ENCODE peak calls at places on chromosomes 5 and 9, in nine cellular contexts. I, L, N, B, M, R, U, D and O are unnamed samples.

GRCh38 chr9:33187519-33188218 is 20.5 kb upstream of the B4GALT1 start:
- DNase-seq in I (peak), L (no peak), N (peak), B (peak), M (peak), R (peak), U (no peak), D (no peak), O (no peak)

GRCh38 chr5:173884402-173885053 is 3.6 kb upstream of the CPEB4 start:
- DNase-seq in I (no peak), L (peak), N (no peak), B (no peak), M (no peak), R (no peak), U (no peak), D (no peak), O (peak)

GRCh38 chr5:60366489-60366888 is 333.5 kb downstream of the DEPDC1B start:
- DNase-seq in I (no peak), L (no peak), N (no peak), B (no peak), M (peak), R (peak), U (no peak), D (no peak), O (no peak)

GRCh38 chr9:125743687-125744428 is 3.3 kb upstream of the PBX3 start:
- DNase-seq in I (no peak), L (no peak), N (no peak), B (no peak), M (no peak), R (no peak), U (no peak), D (no peak), O (no peak)

GRCh38 chr9:87007711-87008360 is 60.5 kb upstream of the GAS1 start:
- DNase-seq in I (no peak), L (no peak), N (no peak), B (peak), M (no peak), R (no peak), U (no peak), D (no peak), O (no peak)

GRCh38 chr5:135019314-135019713 is 14.7 kb downstream of the PITX1 start:
- DNase-seq in I (peak), L (no peak), N (no peak), B (no peak), M (no peak), R (peak), U (no peak), D (no peak), O (no peak)

GRCh38 chr5:179278546-179278945 is 66.7 kb downstream of the ADAMTS2 start:
- DNase-seq in I (no peak), L (no peak), N (peak), B (no peak), M (no peak), R (no peak), U (no peak), D (no peak), O (no peak)

GRCh38 chr5:1905108-1905507 is 22.4 kb upstream of the IRX4 start:
- DNase-seq in I (no peak), L (no peak), N (no peak), B (no peak), M (no peak), R (no peak), U (no peak), D (no peak), O (no peak)

GRCh38 chr9:84139296-84140100 is 158.9 kb downstream of the RMI1 start:
- DNase-seq in I (no peak), L (peak), N (no peak), B (peak), M (peak), R (no peak), U (no peak), D (no peak), O (no peak)

GRCh38 chr5:167294861-167295685 is 996.4 kb upstream of the WWC1 start:
- DNase-seq in I (no peak), L (no peak), N (no peak), B (peak), M (peak), R (no peak), U (no peak), D (peak), O (no peak)

GRCh38 chr5:124318661-124319060 is 427.8 kb downstream of the ZNF608 start:
- DNase-seq in I (no peak), L (no peak), N (no peak), B (no peak), M (no peak), R (no peak), U (no peak), D (no peak), O (no peak)

GRCh38 chr9:96874947-96875459 is 20.7 kb upstream of the ZNF782 start:
- DNase-seq in I (no peak), L (peak), N (no peak), B (peak), M (peak), R (no peak), U (no peak), D (peak), O (peak)

GRCh38 chr9:121201045-121201737 is 478 bp downstream of the RAB14 start:
- DNase-seq in I (peak), L (peak), N (no peak), B (no peak), M (no peak), R (no peak), U (no peak), D (no peak), O (peak)

GRCh38 chr5:31711935-31712592 is 73.1 kb downstream of the PDZD2 start:
- DNase-seq in I (no peak), L (no peak), N (no peak), B (no peak), M (no peak), R (no peak), U (no peak), D (no peak), O (no peak)

GRCh38 chr5:51996356-51996861 is 613.2 kb downstream of the ISL1 start:
- DNase-seq in I (no peak), L (no peak), N (no peak), B (no peak), M (no peak), R (no peak), U (no peak), D (no peak), O (no peak)

GRCh38 chr5:132483661-132484385 is 6.8 kb downstream of the IRF1 start:
- DNase-seq in I (no peak), L (no peak), N (peak), B (no peak), M (no peak), R (peak), U (no peak), D (no peak), O (no peak)

GRCh38 chr5:137398175-137398574 is 101.0 kb downstream of the SPOCK1 start:
- DNase-seq in I (no peak), L (no peak), N (no peak), B (no peak), M (no peak), R (no peak), U (no peak), D (no peak), O (no peak)

GRCh38 chr5:61919920-61920319 is 386.1 kb upstream of the KIF2A start:
- DNase-seq in I (no peak), L (no peak), N (no peak), B (no peak), M (peak), R (no peak), U (no peak), D (no peak), O (no peak)

GRCh38 chr5:87541033-87541432 is 128.3 kb upstream of the CCNH start:
- DNase-seq in I (peak), L (peak), N (peak), B (peak), M (peak), R (no peak), U (no peak), D (no peak), O (no peak)
- TF ChIP-seq CTCF in I (peak), L (no peak), N (no peak), B (no peak), M (no peak), R (no peak), U (no peak), D (peak), O (no peak)

DNA sequence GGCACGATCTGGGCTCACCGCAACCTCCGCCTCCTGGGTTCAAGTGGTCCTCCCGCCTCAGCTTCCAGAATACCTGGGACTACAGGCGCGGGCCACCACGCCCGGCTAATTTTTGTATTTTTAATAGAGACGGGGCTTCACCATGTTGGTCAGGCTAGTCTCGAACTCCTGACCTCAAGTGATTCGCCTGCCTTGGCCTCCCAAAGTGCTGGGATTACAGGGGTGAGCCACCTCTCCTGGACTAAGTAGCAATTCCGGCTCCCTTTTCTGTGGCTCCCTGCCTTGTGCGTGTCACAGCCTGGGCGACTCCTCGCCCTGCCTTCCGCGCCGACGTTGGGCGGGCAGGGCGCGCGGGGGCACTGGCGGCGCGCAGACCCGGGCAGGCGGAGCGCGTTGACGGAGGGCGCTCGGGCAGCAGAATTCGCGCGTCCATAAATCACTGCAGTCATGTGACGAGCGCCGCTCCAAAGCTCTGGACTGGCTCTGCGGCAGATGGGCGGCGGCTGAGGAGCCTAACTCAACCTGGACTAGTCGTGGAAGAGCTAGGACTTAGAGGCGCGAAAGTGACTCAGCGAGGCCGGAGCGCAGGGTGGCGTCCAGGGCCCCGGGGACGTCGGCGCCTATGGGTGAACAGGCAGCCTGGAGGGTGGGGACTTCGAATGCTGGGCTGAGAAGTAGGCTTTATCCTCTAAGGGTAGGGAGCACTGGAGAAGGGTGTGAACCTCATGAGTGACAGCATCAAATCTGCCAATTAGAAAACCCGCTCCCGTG is 1.4 kb upstream of the CIZ1 start:
- DNase-seq in I (no peak), L (peak), N (peak), B (peak), M (peak), R (peak), U (no peak), D (peak), O (peak)
- TF ChIP-seq CTCF in I (no peak), L (peak), N (no peak), B (no peak), M (no peak), R (peak), U (peak), D (peak), O (peak)

GRCh38 chr5:104372796-104373195 is 810.2 kb upstream of the NUDT12 start:
- DNase-seq in I (no peak), L (no peak), N (no peak), B (no peak), M (peak), R (no peak), U (no peak), D (no peak), O (no peak)

GRCh38 chr5:104370523-104370922 is 807.9 kb upstream of the NUDT12 start:
- DNase-seq in I (no peak), L (no peak), N (no peak), B (no peak), M (peak), R (no peak), U (no peak), D (no peak), O (no peak)

GRCh38 chr5:104375345-104375744 is 812.8 kb upstream of the NUDT12 start:
- DNase-seq in I (no peak), L (no peak), N (no peak), B (no peak), M (no peak), R (no peak), U (no peak), D (no peak), O (no peak)
- TF ChIP-seq CTCF in I (no peak), L (no peak), N (no peak), B (no peak), M (no peak), R (no peak), U (no peak), D (no peak), O (no peak)

GRCh38 chr9:93820667-93821306 is 134.4 kb downstream of the BARX1 start:
- DNase-seq in I (peak), L (no peak), N (no peak), B (no peak), M (no peak), R (no peak), U (no peak), D (no peak), O (peak)
- TF ChIP-seq CTCF in I (peak), L (no peak), N (no peak), B (no peak), M (no peak), R (no peak), U (no peak), D (no peak), O (no peak)

GRCh38 chr9:32069969-32070368 is 314.5 kb upstream of the ACO1 start:
- DNase-seq in I (no peak), L (no peak), N (no peak), B (no peak), M (no peak), R (no peak), U (no peak), D (no peak), O (no peak)

GRCh38 chr9:32072568-32072967 is 311.9 kb upstream of the ACO1 start:
- DNase-seq in I (no peak), L (no peak), N (no peak), B (no peak), M (no peak), R (no peak), U (no peak), D (no peak), O (no peak)

GRCh38 chr9:32069169-32069813 is 315.2 kb upstream of the ACO1 start:
- DNase-seq in I (no peak), L (peak), N (no peak), B (no peak), M (no peak), R (no peak), U (no peak), D (no peak), O (no peak)
- TF ChIP-seq CTCF in I (no peak), L (peak), N (no peak), B (peak), M (no peak), R (no peak), U (no peak), D (no peak), O (no peak)

DNA sequence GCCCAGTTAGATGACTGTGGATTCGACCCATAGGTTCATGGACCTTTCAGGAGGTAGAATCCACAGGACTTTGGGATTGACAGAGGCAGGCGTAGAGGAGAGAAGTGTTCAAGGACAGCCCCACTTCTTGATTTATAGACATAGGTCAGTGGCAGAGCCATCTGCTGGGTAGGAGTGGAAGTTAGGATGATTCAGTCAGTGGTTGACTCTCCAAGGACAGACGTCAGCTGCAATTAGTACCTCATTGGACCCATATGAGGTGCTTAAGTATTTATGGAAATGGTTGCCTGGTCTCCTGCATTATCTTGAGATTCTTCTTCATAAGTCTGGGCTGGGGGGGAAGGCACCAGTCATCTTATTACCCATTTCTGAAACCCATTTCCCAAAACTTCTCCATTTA is 70.9 kb downstream of the SH3RF2 start:
- DNase-seq in I (peak), L (no peak), N (no peak), B (no peak), M (peak), R (no peak), U (no peak), D (no peak), O (no peak)
- TF ChIP-seq CTCF in I (peak), L (no peak), N (no peak), B (no peak), M (no peak), R (no peak), U (no peak), D (no peak), O (no peak)

GRCh38 chr5:78162253-78162862 is 132.1 kb downstream of the AP3B1 start:
- DNase-seq in I (peak), L (peak), N (no peak), B (peak), M (peak), R (no peak), U (no peak), D (no peak), O (peak)

GRCh38 chr5:78151594-78152271 is 142.8 kb downstream of the AP3B1 start:
- DNase-seq in I (no peak), L (no peak), N (no peak), B (no peak), M (no peak), R (no peak), U (no peak), D (no peak), O (no peak)

GRCh38 chr5:78157001-78157400 is 137.5 kb downstream of the AP3B1 start:
- DNase-seq in I (peak), L (no peak), N (no peak), B (no peak), M (no peak), R (no peak), U (no peak), D (no peak), O (no peak)
- TF ChIP-seq CTCF in I (no peak), L (no peak), N (no peak), B (no peak), M (no peak), R (no peak), U (no peak), D (no peak), O (no peak)